ENCODE peak calls at places on chromosome 10, in nine cellular contexts. U is posterior vena cava; L is adrenal gland; Q is astrocyte of the spinal cord; H is EL; D is cerebellar cortex; G is effector memory CD4-positive, alpha-beta T cell; M is breast epithelium; S is chondrocyte. W is an unnamed sample.

GRCh38 chr10:72332423-72333110 is 22.2 kb downstream of the DNAJB12 start:
- DNase-seq in S (no peak), Q (no peak), D (no peak), M (no peak), U (no peak), L (peak), H (no peak), G (no peak), W (no peak)

GRCh38 chr10:110455440-110455839 is 42.3 kb upstream of the DUSP5 start:
- DNase-seq in G (no peak), Q (no peak), L (peak), D (no peak), H (no peak), M (no peak), U (peak), S (no peak), W (no peak)

GRCh38 chr10:122154733-122155366 is 116.2 kb upstream of the BTBD16 start:
- DNase-seq in U (no peak), L (no peak), D (peak), S (no peak), Q (peak), H (peak), M (peak), G (no peak), W (no peak)

GRCh38 chr10:132850246-132850645 is 64.3 kb upstream of the NKX6-2 start:
- DNase-seq in G (no peak), D (no peak), M (no peak), U (peak), Q (no peak), H (no peak), L (no peak), S (peak), W (no peak)

GRCh38 chr10:127458829-127459228 is 90.3 kb upstream of the NPS start:
- DNase-seq in D (no peak), G (no peak), U (no peak), H (no peak), M (no peak), Q (no peak), S (no peak), L (no peak), W (no peak)

GRCh38 chr10:80187465-80188409 is 17.6 kb downstream of the ANXA11 start:
- DNase-seq in G (peak), M (peak), U (no peak), L (no peak), D (no peak), Q (no peak), H (no peak), S (peak), W (peak)

GRCh38 chr10:94403034-94403822 is 887 bp downstream of the TBC1D12 start:
- DNase-seq in S (no peak), M (peak), H (peak), L (peak), Q (peak), U (peak), D (peak), G (no peak), W (peak)

GRCh38 chr10:126569513-126570447 is 100.7 kb downstream of the C10orf90 start:
- DNase-seq in U (no peak), G (no peak), L (no peak), M (no peak), D (no peak), S (no peak), H (peak), Q (peak), W (peak)

GRCh38 chr10:62083868-62084267 is 182.4 kb downstream of the ARID5B start:
- DNase-seq in L (no peak), M (no peak), D (no peak), U (no peak), G (no peak), S (no peak), H (peak), Q (peak), W (no peak)

GRCh38 chr10:101672536-101672935 is 22.4 kb downstream of the FBXW4 start:
- DNase-seq in G (no peak), U (no peak), D (peak), S (no peak), M (peak), L (no peak), H (no peak), Q (no peak), W (no peak)

GRCh38 chr10:114256822-114257221 is 17.8 kb downstream of the VWA2 start:
- DNase-seq in U (no peak), S (no peak), M (no peak), Q (no peak), G (no peak), D (no peak), H (peak), L (no peak), W (no peak)

GRCh38 chr10:77236700-77237099 is 400.9 kb downstream of the KCNMA1 start:
- DNase-seq in G (no peak), Q (peak), L (no peak), U (no peak), M (no peak), H (peak), D (no peak), S (no peak), W (no peak)

GRCh38 chr10:29668628-29669027 is 33.9 kb upstream of the SVIL start:
- DNase-seq in Q (peak), M (no peak), L (no peak), D (no peak), S (no peak), G (no peak), H (no peak), U (no peak), W (peak)

GRCh38 chr10:124648738-124649137 is 95.4 kb downstream of the FAM53B start:
- DNase-seq in Q (peak), D (no peak), S (no peak), H (peak), G (peak), L (peak), M (no peak), U (no peak), W (no peak)

GRCh38 chr10:97724341-97724941 is 10.9 kb downstream of the MARVELD1 start:
- DNase-seq in Q (no peak), G (no peak), U (no peak), D (no peak), M (no peak), H (peak), S (no peak), L (no peak), W (no peak)

GRCh38 chr10:17407040-17407439 is 47.4 kb downstream of the ST8SIA6 start:
- DNase-seq in H (no peak), U (no peak), M (no peak), S (no peak), G (no peak), D (no peak), Q (no peak), L (no peak), W (no peak)

GRCh38 chr10:123140164-123140982 is 4.6 kb downstream of the HMX3 start:
- DNase-seq in D (no peak), S (no peak), Q (no peak), G (no peak), U (no peak), M (no peak), H (no peak), L (no peak), W (no peak)

GRCh38 chr10:61975107-61975932 is 73.8 kb downstream of the ARID5B start:
- DNase-seq in U (no peak), H (peak), G (no peak), S (no peak), Q (peak), M (no peak), D (no peak), L (no peak), W (peak)

GRCh38 chr10:55668326-55668922 is 692.6 kb downstream of the ZWINT start:
- DNase-seq in Q (no peak), S (no peak), M (no peak), L (no peak), D (no peak), H (no peak), G (no peak), U (no peak), W (no peak)

W was measured in trophoblast cell.